ENCODE peak calls at places on chromosomes 5 and 9, in five cellular contexts. P is breast epithelium; R is CD4-positive, CD25-positive, alpha-beta regulatory T cell; I is prostate gland; J is HCT116. D is an unnamed sample. For H3K27me3, the result is how much of the 10 kb centered on the place peaks cover.

GRCh38 chr5:32027717-32028321 is 146.3 kb downstream of the GOLPH3 start:
- DNase-seq in P (peak), R (no peak), I (peak), J (peak), D (peak)

GRCh38 chr9:13804532-13804931 is 509.4 kb downstream of the NFIB start:
- DNase-seq in P (no peak), R (no peak), I (no peak), J (no peak), D (no peak)

GRCh38 chr5:140547508-140548299 is at the start of gene EIF4EBP3:
- DNase-seq in P (peak), R (peak), I (peak), J (peak), D (peak)

GRCh38 chr9:124286292-124286931 is 28.7 kb downstream of the NEK6 start:
- DNase-seq in P (no peak), R (no peak), I (no peak), J (peak), D (no peak)

GRCh38 chr9:93259490-93260289 is 75.8 kb downstream of the WNK2 start:
- DNase-seq in P (peak), R (no peak), I (no peak), J (no peak), D (no peak)

GRCh38 chr5:143031781-143032724 is 261.9 kb downstream of the ARHGAP26 start:
- DNase-seq in P (no peak), R (no peak), I (no peak), J (no peak), D (no peak)

GRCh38 chr5:179288809-179289185 is 56.5 kb downstream of the ADAMTS2 start:
- DNase-seq in P (no peak), R (no peak), I (no peak), J (no peak), D (no peak)

GRCh38 chr5:74490814-74491213 is 149.7 kb downstream of the ENC1 start:
- DNase-seq in P (no peak), R (no peak), I (no peak), J (no peak), D (no peak)

GRCh38 chr5:111394580-111394979 is 117.8 kb downstream of the STARD4 start:
- DNase-seq in P (no peak), R (no peak), I (no peak), J (no peak), D (no peak)

GRCh38 chr9:111016046-111017026 is 21.9 kb downstream of the LPAR1 start:
- DNase-seq in P (no peak), R (no peak), I (no peak), J (no peak), D (no peak)

GRCh38 chr5:179055436-179055835 is 4.7 kb upstream of the ZNF354C start:
- DNase-seq in P (no peak), R (no peak), I (no peak), J (no peak), D (no peak)

GRCh38 chr5:126414874-126415502 is 8.2 kb upstream of the GRAMD2B start:
- DNase-seq in P (peak), R (no peak), I (peak), J (no peak), D (peak)

GRCh38 chr9:106885451-106885850 is 22.5 kb downstream of the ZNF462 start:
- DNase-seq in P (no peak), R (no peak), I (no peak), J (no peak), D (no peak)

GRCh38 chr9:78860806-78861475 is 564.0 kb downstream of the PSAT1 start:
- DNase-seq in P (no peak), R (no peak), I (no peak), J (no peak), D (no peak)

GRCh38 chr5:131534995-131535394 is 100.0 kb downstream of the RAPGEF6 start:
- DNase-seq in P (no peak), R (no peak), I (no peak), J (no peak), D (no peak)

GRCh38 chr5:50995285-50995942 is 329.0 kb downstream of the PARP8 start:
- DNase-seq in P (no peak), R (no peak), I (no peak), J (no peak), D (no peak)

GRCh38 chr5:116527587-116527986 is 47.0 kb downstream of the SEMA6A start:
- DNase-seq in P (no peak), R (no peak), I (no peak), J (no peak), D (no peak)

GRCh38 chr9:19223724-19224123 is 6.8 kb upstream of the DENND4C start:
- DNase-seq in P (no peak), R (no peak), I (no peak), J (no peak), D (no peak)

GRCh38 chr5:1687301-1687970 is 112.2 kb downstream of the MRPL36 start:
- DNase-seq in P (peak), R (no peak), I (no peak), J (no peak), D (no peak)

GRCh38 chr9:115923410-115923809 is 230.2 kb upstream of the PAPPA start:
- DNase-seq in P (no peak), R (no peak), I (no peak), J (no peak), D (no peak)

GRCh38 chr5:100828071-100828689 is 74.9 kb downstream of the ST8SIA4 start:
- DNase-seq in P (no peak), R (no peak), I (no peak), J (no peak), D (no peak)

GRCh38 chr5:124584991-124585715 is 161.3 kb downstream of the ZNF608 start:
- DNase-seq in P (no peak), R (no peak), I (no peak), J (peak), D (no peak)

GRCh38 chr5:89289604-89290003 is 406.6 kb upstream of the MEF2C start:
- DNase-seq in P (no peak), R (no peak), I (no peak), J (no peak), D (no peak)

GRCh38 chr9:18756712-18757125 is 276.3 kb downstream of the SAXO1 start:
- DNase-seq in P (no peak), R (no peak), I (no peak), J (no peak), D (no peak)

GRCh38 chr5:110048508-110048907 is 358.8 kb downstream of the MAN2A1 start:
- DNase-seq in P (no peak), R (no peak), I (no peak), J (no peak), D (no peak)

GRCh38 chr5:77632526-77633268 is 5.8 kb downstream of the OTP start:
- DNase-seq in P (no peak), R (no peak), I (no peak), J (no peak), D (no peak)
- H3K27me3 ChIP-seq in P (half or more), R (half or more), I (under half), J (under half), D (half or more)

DNA sequence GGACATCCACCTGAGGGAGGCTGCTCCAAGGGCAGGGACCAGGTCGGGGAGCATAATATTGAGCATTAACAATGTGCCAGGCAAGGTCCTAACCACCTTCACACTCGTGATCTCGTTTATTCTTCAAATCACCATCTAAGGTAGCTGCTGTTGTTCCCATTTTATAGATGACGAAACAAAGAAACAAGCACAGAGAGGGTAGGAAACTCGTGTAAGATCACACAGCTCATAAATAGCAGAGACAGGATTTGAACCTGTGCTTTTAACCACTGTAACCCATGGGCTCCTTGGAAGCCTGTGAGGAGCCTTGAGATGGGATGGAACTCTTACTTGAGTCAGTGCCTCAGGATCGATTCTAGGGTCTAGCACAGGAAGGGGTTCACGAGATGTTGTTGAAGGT is 188.0 kb downstream of the MELK start:
- DNase-seq in P (no peak), R (no peak), I (no peak), J (no peak), D (no peak)
- H3K27me3 ChIP-seq in P (half or more), R (under half), I (under half), J (half or more), D (under half)

DNA sequence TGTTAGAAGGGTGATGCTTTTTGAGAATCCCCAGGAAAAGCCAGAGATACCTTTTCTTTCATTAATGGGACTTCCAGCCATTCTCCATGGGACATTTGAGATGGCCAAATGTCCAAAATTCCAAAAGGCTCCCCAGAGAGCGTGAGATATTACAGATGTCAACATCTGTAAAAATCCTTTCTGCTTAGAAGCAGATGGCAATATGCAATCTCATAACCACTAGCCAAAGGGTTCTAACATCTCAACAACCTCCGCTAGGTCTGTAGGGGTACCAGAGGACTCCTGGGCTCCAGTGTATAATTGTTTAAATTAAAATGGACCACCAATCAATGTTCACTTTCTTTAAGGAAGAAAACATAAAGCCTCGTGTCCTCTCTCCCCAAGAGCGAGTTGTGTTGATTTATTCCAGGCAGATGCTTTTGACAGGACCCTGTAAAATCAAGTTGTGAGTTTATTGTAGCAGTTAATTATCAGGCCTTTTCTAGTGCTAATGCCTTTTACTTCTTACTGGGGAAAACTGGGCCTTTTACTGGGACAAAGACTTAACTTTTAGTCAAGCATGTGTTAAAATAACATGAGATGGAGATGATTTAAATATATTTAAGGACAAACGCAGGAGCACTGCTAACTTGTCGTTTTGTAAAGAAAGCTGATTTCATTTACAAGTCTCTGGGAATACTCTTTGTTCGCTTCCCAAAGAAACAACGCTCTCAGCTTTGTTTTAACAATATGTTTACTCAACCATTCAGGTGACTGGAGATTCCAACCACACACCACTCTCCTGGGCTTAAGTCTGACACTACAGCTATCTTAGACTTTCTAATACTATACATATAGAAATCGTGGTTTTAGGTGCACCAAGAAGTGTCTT is 4.7 kb downstream of the GAS1 start:
- DNase-seq in P (no peak), R (no peak), I (peak), J (no peak), D (no peak)
- H3K27me3 ChIP-seq in P (under half), R (half or more), I (under half), J (half or more), D (under half)

DNA sequence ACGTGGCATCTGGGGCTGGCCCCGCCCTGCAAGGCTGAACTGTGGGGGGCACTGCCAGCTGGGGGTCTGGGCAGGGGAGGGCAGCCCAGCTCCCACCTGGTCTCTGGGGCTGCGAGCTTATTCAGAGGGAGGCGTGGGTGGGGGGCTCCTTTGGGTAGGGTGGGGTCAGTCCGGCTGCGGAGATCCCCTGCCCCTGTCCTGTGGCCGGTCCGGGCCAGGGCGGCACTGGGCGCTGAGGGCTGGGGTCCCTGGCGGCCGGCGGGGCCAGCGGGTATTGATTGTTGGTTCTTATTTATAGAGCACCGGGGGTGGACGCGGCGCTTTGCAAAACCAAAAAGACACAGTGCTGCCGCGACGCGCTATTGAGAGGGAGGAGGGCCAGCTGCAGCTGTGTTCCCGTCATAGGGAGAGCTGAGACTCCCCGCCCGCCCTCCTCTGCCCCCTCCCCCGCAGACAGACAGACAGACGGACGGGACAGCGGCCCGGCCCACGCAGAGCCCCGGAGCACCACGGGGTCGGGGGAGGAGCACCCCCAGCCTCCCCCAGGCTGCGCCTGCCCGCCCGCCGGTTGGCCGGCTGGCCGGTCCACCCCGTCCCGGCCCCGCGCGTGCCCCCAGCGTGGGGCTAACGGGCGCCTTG is 2.6 kb downstream of the LRRC26 start:
- DNase-seq in P (no peak), R (no peak), I (no peak), J (no peak), D (no peak)
- H3K27me3 ChIP-seq in P (half or more), R (under half), I (under half), J (under half), D (under half)

GRCh38 chr9:129384138-129384886 is 206.3 kb upstream of the IER5L start:
- DNase-seq in P (no peak), R (no peak), I (no peak), J (no peak), D (no peak)

GRCh38 chr9:129384887-129385614 is 207.0 kb upstream of the IER5L start:
- DNase-seq in P (no peak), R (no peak), I (no peak), J (no peak), D (no peak)

GRCh38 chr9:129385615-129385934 is 207.5 kb upstream of the IER5L start:
- DNase-seq in P (no peak), R (no peak), I (no peak), J (no peak), D (no peak)

GRCh38 chr9:129387822-129388221 is 209.8 kb upstream of the IER5L start:
- DNase-seq in P (no peak), R (no peak), I (no peak), J (no peak), D (no peak)

GRCh38 chr9:129386812-129387177 is 208.7 kb upstream of the IER5L start:
- DNase-seq in P (no peak), R (no peak), I (no peak), J (no peak), D (no peak)
- H3K27me3 ChIP-seq in P (under half), R (under half), I (under half), J (under half), D (under half)